ENCODE peak calls at places on chromosome 13, in seven cellular contexts. U is upper lobe of left lung, J is GM23338, R is HepG2, P is K562, D is Panc1, C is HCT116. O is an unnamed sample.
A peak's percentile ranks its signal among the peaks of the same experiment; 100 is the strongest.

GRCh38 chr13:95552539-95553270 is at the start of gene CLDN10:
- ATAC-seq in U (peak; percentile 41), J (peak; percentile 90), R (no peak), P (peak; percentile 70), D (peak; percentile 93), C (no peak), O (peak; percentile 43)

GRCh38 chr13:98260357-98261164 is 83.5 kb upstream of the RNF113B start:
- ATAC-seq in U (peak; percentile 38), J (no peak), R (peak; percentile 39), P (no peak), D (no peak), C (no peak), O (no peak)

GRCh38 chr13:32941368-32941767 is 74.9 kb upstream of the KL start:
- ATAC-seq in U (no peak), J (no peak), R (no peak), P (no peak), D (no peak), C (no peak), O (no peak)

GRCh38 chr13:44932171-44932849 is 57.0 kb downstream of the NUFIP1 start:
- ATAC-seq in U (peak; percentile 36), J (no peak), R (no peak), P (no peak), D (no peak), C (no peak), O (peak; percentile 44)

GRCh38 chr13:99231726-99232125 is 26.5 kb downstream of the GPR18 start:
- ATAC-seq in U (peak; percentile 68), J (no peak), R (no peak), P (peak; percentile 41), D (no peak), C (no peak), O (no peak)

GRCh38 chr13:92802776-92803175 is 423.8 kb upstream of the GPC6 start:
- ATAC-seq in U (no peak), J (no peak), R (no peak), P (no peak), D (no peak), C (no peak), O (no peak)

GRCh38 chr13:30158774-30159445 is 148.4 kb downstream of the KATNAL1 start:
- ATAC-seq in U (peak; percentile 79), J (no peak), R (peak; percentile 77), P (peak; percentile 69), D (peak; percentile 73), C (peak; percentile 67), O (peak; percentile 39)

GRCh38 chr13:80419416-80419815 is 78.5 kb upstream of the SPRY2 start:
- ATAC-seq in U (no peak), J (no peak), R (no peak), P (no peak), D (no peak), C (no peak), O (no peak)

GRCh38 chr13:20049558-20050473 is 91.3 kb downstream of the ZMYM2 start:
- ATAC-seq in U (no peak), J (no peak), R (no peak), P (no peak), D (no peak), C (no peak), O (no peak)

GRCh38 chr13:98792784-98793183 is 40.3 kb upstream of the SLC15A1 start:
- ATAC-seq in U (no peak), J (no peak), R (no peak), P (no peak), D (no peak), C (no peak), O (no peak)

GRCh38 chr13:74191036-74191809 is 57.0 kb upstream of the KLF12 start:
- ATAC-seq in U (no peak), J (no peak), R (no peak), P (no peak), D (no peak), C (no peak), O (no peak)

GRCh38 chr13:112473818-112474217 is 97.7 kb downstream of the SPACA7 start:
- ATAC-seq in U (no peak), J (no peak), R (no peak), P (no peak), D (no peak), C (no peak), O (no peak)

GRCh38 chr13:74966814-74967213 is 515.2 kb downstream of the TBC1D4 start:
- ATAC-seq in U (no peak), J (no peak), R (no peak), P (no peak), D (no peak), C (no peak), O (no peak)

GRCh38 chr13:36685912-36686311 is 12.1 kb downstream of the SERTM1 start:
- ATAC-seq in U (peak; percentile 83), J (no peak), R (no peak), P (no peak), D (no peak), C (no peak), O (no peak)

GRCh38 chr13:73715910-73716257 is 418.3 kb downstream of the KLF12 start:
- ATAC-seq in U (no peak), J (no peak), R (no peak), P (no peak), D (no peak), C (no peak), O (no peak)

GRCh38 chr13:90890435-90890834 is 457.1 kb upstream of the MIR17HG start:
- ATAC-seq in U (no peak), J (no peak), R (no peak), P (no peak), D (no peak), C (no peak), O (no peak)

GRCh38 chr13:51912091-51912490 is 50.3 kb downstream of the CCDC70 start:
- ATAC-seq in U (no peak), J (peak; percentile 36), R (no peak), P (no peak), D (peak; percentile 62), C (no peak), O (no peak)

GRCh38 chr13:49262634-49263033 is 14.9 kb downstream of the CDADC1 start:
- ATAC-seq in U (no peak), J (no peak), R (no peak), P (no peak), D (no peak), C (no peak), O (no peak)

GRCh38 chr13:72839831-72840426 is 58.0 kb downstream of the PIBF1 start:
- ATAC-seq in U (peak; percentile 36), J (peak; percentile 98), R (peak; percentile 100), P (peak; percentile 91), D (peak; percentile 89), C (peak; percentile 100), O (no peak)

GRCh38 chr13:31895687-31896086 is 135.9 kb upstream of the FRY start:
- ATAC-seq in U (no peak), J (no peak), R (no peak), P (no peak), D (no peak), C (no peak), O (no peak)

GRCh38 chr13:112724788-112725345 is 35.0 kb downstream of the ATP11A start:
- ATAC-seq in U (no peak), J (no peak), R (no peak), P (no peak), D (no peak), C (peak; percentile 46), O (no peak)

GRCh38 chr13:73828811-73829210 is 305.4 kb downstream of the KLF12 start:
- ATAC-seq in U (no peak), J (peak; percentile 54), R (no peak), P (no peak), D (no peak), C (no peak), O (no peak)

GRCh38 chr13:48110132-48110868 is 15.4 kb upstream of the MED4 start:
- ATAC-seq in U (no peak), J (no peak), R (no peak), P (no peak), D (no peak), C (no peak), O (no peak)

GRCh38 chr13:28333204-28333900 is 161.6 kb downstream of the FLT1 start:
- ATAC-seq in U (no peak), J (no peak), R (no peak), P (no peak), D (no peak), C (no peak), O (no peak)

GRCh38 chr13:25281193-25281936 is 5.9 kb downstream of the MTMR6 start:
- ATAC-seq in U (no peak), J (no peak), R (no peak), P (peak; percentile 83), D (no peak), C (no peak), O (no peak)

GRCh38 chr13:50589651-50590054 is 253.8 kb downstream of the DLEU7 start:
- ATAC-seq in U (peak; percentile 75), J (no peak), R (no peak), P (peak; percentile 33), D (peak; percentile 85), C (no peak), O (no peak)

GRCh38 chr13:110233181-110233641 is 73.7 kb downstream of the COL4A1 start:
- ATAC-seq in U (peak; percentile 82), J (no peak), R (no peak), P (no peak), D (no peak), C (no peak), O (peak; percentile 72)
- TF ChIP-seq POLR2AphosphoS5 in U (peak; percentile 29), J (no peak), R (no peak), P (no peak), D (no peak), C (no peak), O (peak; percentile 64)

GRCh38 chr13:42271337-42272114 is 426 bp upstream of the AKAP11 start:
- ATAC-seq in U (peak; percentile 97), J (peak; percentile 83), R (peak; percentile 90), P (peak; percentile 70), D (peak; percentile 95), C (peak; percentile 90), O (peak; percentile 97)

GRCh38 chr13:42270160-42270856 is 1.6 kb upstream of the AKAP11 start:
- ATAC-seq in U (no peak), J (no peak), R (no peak), P (no peak), D (no peak), C (no peak), O (no peak)

GRCh38 chr13:42272776-42273175 is 824 bp downstream of the AKAP11 start:
- ATAC-seq in U (no peak), J (no peak), R (no peak), P (no peak), D (no peak), C (no peak), O (no peak)

GRCh38 chr13:42270857-42271215 is 1.1 kb upstream of the AKAP11 start:
- ATAC-seq in U (no peak), J (no peak), R (no peak), P (no peak), D (no peak), C (no peak), O (no peak)

GRCh38 chr13:42272115-42272756 is at the start of gene AKAP11:
- ATAC-seq in U (peak; percentile 80), J (peak; percentile 66), R (peak; percentile 86), P (peak; percentile 67), D (peak; percentile 72), C (peak; percentile 51), O (peak; percentile 38)
- TF ChIP-seq POLR2AphosphoS5 in U (peak; percentile 25), J (peak; percentile 16), R (no peak), P (no peak), D (no peak), C (no peak), O (peak; percentile 7)

GRCh38 chr13:113927661-113928581 is 46.0 kb downstream of the C13orf46 start:
- ATAC-seq in U (peak; percentile 78), J (no peak), R (no peak), P (no peak), D (no peak), C (no peak), O (peak; percentile 55)
- TF ChIP-seq POLR2AphosphoS5 in U (no peak), J (no peak), R (no peak), P (no peak), D (no peak), C (no peak), O (peak; percentile 42)

GRCh38 chr13:69999875-70000274 is 107.8 kb upstream of the ATXN8OS start:
- ATAC-seq in U (no peak), J (no peak), R (no peak), P (no peak), D (no peak), C (no peak), O (no peak)
- TF ChIP-seq POLR2AphosphoS5 in U (no peak), J (no peak), R (no peak), P (no peak), D (no peak), C (no peak), O (no peak)

O was measured in gastroesophageal sphincter.